ENCODE peak calls at places on chromosomes 13 and 19, in ten cellular contexts. U is pancreas; T is tibial nerve; C is heart right ventricle; S is body of pancreas; Z is stomach; Q is CD4-positive, CD25-positive, alpha-beta regulatory T cell; I is cardiac muscle cell; M is heart left ventricle; F is Caco-2. H is an unnamed sample.

GRCh38 chr19:1082165-1082927 is 12.8 kb downstream of the POLR2E start:
- DNase-seq in Q (peak; percentile 84), S (peak; percentile 90), C (no peak), T (no peak), Z (peak; percentile 96), F (peak; percentile 70), U (peak; percentile 91), M (no peak), I (peak; percentile 91), H (peak; percentile 72)

GRCh38 chr13:33610471-33611015 is 207.4 kb upstream of the RFC3 start:
- DNase-seq in S (no peak), Z (no peak), U (no peak), T (no peak), C (peak; percentile 77), I (no peak), M (peak; percentile 86), Q (peak; percentile 84), F (no peak), H (peak; percentile 83)

GRCh38 chr13:67977081-67977480 is 746.9 kb upstream of the PCDH9 start:
- DNase-seq in M (no peak), Z (no peak), C (no peak), T (no peak), S (no peak), I (no peak), F (no peak), Q (no peak), U (no peak), H (no peak)

GRCh38 chr19:53517114-53517741 is 20.7 kb upstream of the ZNF331 start:
- DNase-seq in F (no peak), T (no peak), Q (no peak), U (no peak), I (no peak), S (no peak), C (no peak), M (no peak), Z (no peak), H (no peak)

GRCh38 chr13:28569886-28570285 is 75.0 kb upstream of the FLT1 start:
- DNase-seq in C (no peak), Q (no peak), T (no peak), M (no peak), I (no peak), S (no peak), F (no peak), U (no peak), Z (no peak), H (no peak)

GRCh38 chr13:74035881-74036280 is 98.3 kb downstream of the KLF12 start:
- DNase-seq in U (no peak), C (no peak), S (no peak), T (no peak), Q (no peak), Z (no peak), F (no peak), I (no peak), M (no peak), H (no peak)

GRCh38 chr13:72290962-72291681 is 424.1 kb upstream of the DACH1 start:
- DNase-seq in C (no peak), T (no peak), Z (no peak), Q (no peak), F (no peak), M (no peak), I (no peak), S (no peak), U (no peak), H (no peak)

GRCh38 chr19:48991823-48992570 is 1.1 kb downstream of the GYS1 start:
- DNase-seq in C (peak; percentile 74), F (peak; percentile 69), T (peak; percentile 71), M (peak; percentile 73), Z (peak; percentile 65), I (peak; percentile 69), U (peak; percentile 47), S (peak; percentile 39), Q (no peak), H (peak; percentile 66)

GRCh38 chr19:47471733-47472457 is at the start of gene SLC8A2:
- DNase-seq in Q (peak; percentile 66), M (peak; percentile 77), T (no peak), F (peak; percentile 89), U (peak; percentile 81), S (peak; percentile 83), Z (peak; percentile 51), C (peak; percentile 73), I (peak; percentile 95), H (peak; percentile 69)

GRCh38 chr13:36395280-36395679 is 37.0 kb upstream of the CCNA1 start:
- DNase-seq in I (no peak), M (no peak), Q (peak; percentile 11), U (no peak), S (no peak), F (no peak), Z (no peak), C (no peak), T (no peak), H (no peak)

DNA sequence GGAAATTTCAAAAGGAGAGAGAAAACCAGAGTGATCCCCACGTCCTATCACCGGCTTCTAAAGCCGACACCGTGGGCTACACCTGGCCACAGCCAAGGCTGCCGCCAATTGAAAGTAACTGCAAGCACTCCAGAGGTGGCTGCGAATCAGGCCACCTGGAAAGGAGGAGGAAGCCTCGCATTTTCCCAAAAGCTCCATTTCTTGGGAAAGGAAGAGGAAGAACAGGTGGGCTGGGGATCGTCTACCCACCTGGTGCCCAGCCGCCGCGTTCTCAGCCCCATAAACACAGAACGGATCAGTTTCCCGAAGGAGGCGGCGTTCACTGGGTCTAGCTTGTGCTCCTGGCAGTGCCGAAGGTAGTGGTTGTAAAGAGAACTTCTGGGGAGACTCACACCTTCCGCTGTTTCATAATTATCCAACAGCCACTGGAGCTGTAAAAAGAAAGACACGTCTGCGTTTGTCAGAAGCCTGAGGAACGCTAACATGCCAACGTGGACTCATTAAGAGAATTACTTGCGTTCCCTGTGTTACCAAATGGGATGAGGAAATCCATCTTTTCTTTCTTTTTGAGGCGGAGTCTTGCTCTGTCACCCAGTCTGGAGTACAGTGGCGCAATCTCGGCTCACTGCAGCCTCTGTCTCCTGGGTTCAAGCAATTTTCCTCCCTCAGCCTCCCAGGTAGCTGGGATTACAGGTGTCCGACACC is 38.1 kb upstream of the RANBP3 start:
- DNase-seq in I (no peak), Z (no peak), C (no peak), Q (no peak), T (no peak), S (no peak), U (no peak), F (no peak), M (no peak), H (no peak)
- H3K4me1 ChIP-seq in I (no peaks in the 10 kb centered on the region), Z (no peaks in the 10 kb centered on the region), C (no peaks in the 10 kb centered on the region), Q (no peaks in the 10 kb centered on the region), T (peaks cover 15% of the 10 kb centered on the region), S (peaks cover 12% of the 10 kb centered on the region), U (peaks cover 4% of the 10 kb centered on the region), F (peaks cover 2% of the 10 kb centered on the region), M (no peaks in the 10 kb centered on the region), H (no peaks in the 10 kb centered on the region)

GRCh38 chr13:24280722-24281121 is 28.7 kb upstream of the C1QTNF9 start:
- DNase-seq in T (no peak), C (no peak), S (no peak), Z (peak; percentile 23), U (no peak), M (no peak), F (no peak), Q (no peak), I (no peak), H (no peak)

GRCh38 chr13:24279267-24279666 is 30.1 kb upstream of the C1QTNF9 start:
- DNase-seq in I (no peak), Q (no peak), Z (peak; percentile 18), U (no peak), C (no peak), S (no peak), F (no peak), M (no peak), T (no peak), H (no peak)

GRCh38 chr13:24281188-24282008 is 28.0 kb upstream of the C1QTNF9 start:
- DNase-seq in Z (peak; percentile 22), I (no peak), M (no peak), Q (no peak), F (no peak), S (no peak), T (no peak), U (no peak), C (no peak), H (no peak)

GRCh38 chr13:24277721-24278120 is 31.7 kb upstream of the C1QTNF9 start:
- DNase-seq in F (no peak), I (no peak), U (no peak), Q (no peak), T (no peak), C (no peak), S (no peak), Z (no peak), M (no peak), H (no peak)

DNA sequence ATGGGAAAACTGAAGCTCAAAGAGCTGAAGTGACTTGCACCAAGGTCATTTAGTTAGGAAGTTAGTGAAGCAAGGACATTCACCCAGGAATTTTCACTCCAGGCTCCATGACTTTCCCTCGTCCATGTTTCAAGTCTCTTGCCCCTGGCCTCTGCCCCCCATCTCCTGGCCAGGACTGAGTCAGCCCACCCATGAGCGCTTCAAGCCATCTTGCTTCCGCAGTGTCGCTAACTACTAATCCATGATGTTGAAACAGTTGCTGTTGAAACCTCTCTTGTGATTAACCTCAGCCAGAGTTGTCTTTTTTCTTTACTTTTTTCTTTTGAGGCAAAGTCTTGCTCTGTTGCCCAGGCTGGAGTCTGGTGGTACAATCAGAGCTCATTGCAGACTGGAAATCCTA is 29.7 kb upstream of the C1QTNF9 start:
- DNase-seq in M (no peak), I (no peak), U (no peak), Q (no peak), F (no peak), C (no peak), S (no peak), T (no peak), Z (peak; percentile 22), H (no peak)
- H3K4me1 ChIP-seq in M (peaks cover 11% of the 10 kb centered on the region), I (peaks cover 14% of the 10 kb centered on the region), U (no peaks in the 10 kb centered on the region), Q (peaks cover 49% of the 10 kb centered on the region), F (no peaks in the 10 kb centered on the region), C (peaks cover 17% of the 10 kb centered on the region), S (no peaks in the 10 kb centered on the region), T (peaks cover 18% of the 10 kb centered on the region), Z (peaks cover 7% of the 10 kb centered on the region), H (peaks cover 10% of the 10 kb centered on the region)

DNA sequence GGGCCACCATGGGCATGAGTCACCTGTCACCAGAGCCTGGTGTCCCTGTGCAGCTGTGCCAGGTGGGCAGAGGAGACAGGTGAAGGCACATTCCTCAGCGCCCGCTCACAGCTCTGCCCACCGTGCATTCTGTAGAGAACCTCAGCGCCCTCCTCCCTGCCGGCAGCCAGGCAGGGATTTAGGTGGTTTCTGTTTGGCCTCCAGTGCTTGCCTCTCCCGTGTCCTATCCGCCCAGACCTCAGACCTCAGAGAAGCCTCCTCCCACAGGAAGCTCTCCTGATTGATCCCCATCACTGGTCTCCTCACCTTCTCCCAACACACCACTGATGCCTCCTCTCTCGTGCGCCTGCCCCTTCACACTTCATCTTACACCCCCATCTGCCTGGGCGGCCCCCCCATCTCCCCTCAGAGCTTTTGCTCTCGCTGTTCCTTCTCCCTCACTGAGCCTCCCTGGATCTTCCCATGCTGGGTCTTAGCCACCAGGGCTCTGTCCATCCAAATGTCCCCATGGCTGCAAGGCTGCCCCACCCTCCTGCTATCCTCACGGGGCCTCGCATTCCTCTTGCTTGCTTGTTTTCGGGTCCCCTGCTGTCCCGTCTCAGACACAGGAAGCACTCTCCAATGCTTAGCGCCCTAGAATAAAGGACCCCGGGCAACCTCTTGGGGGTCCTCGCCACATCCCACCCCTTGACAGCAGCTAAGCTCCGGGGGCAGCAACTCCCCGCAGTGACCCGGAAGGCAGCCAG is 23.9 kb downstream of the SH3GL1 start:
- DNase-seq in Q (no peak), I (no peak), F (no peak), Z (no peak), C (no peak), M (no peak), T (no peak), S (peak; percentile 23), U (no peak), H (no peak)
- H3K4me1 ChIP-seq in Q (peaks cover 69% of the 10 kb centered on the region), I (peaks cover 31% of the 10 kb centered on the region), F (peaks cover 40% of the 10 kb centered on the region), Z (peaks cover 78% of the 10 kb centered on the region), C (peaks cover 74% of the 10 kb centered on the region), M (peaks cover 60% of the 10 kb centered on the region), T (peaks cover 99% of the 10 kb centered on the region), S (peaks cover 90% of the 10 kb centered on the region), U (peaks cover 67% of the 10 kb centered on the region), H (peaks cover 56% of the 10 kb centered on the region)

GRCh38 chr19:41327076-41327475 is 17.1 kb downstream of the CCDC97 start:
- DNase-seq in M (no peak), Z (no peak), I (no peak), Q (no peak), S (no peak), C (no peak), F (no peak), T (no peak), U (no peak), H (no peak)
- H3K4me1 ChIP-seq in M (peaks cover 18% of the 10 kb centered on the region), Z (peaks cover 72% of the 10 kb centered on the region), I (peaks cover 39% of the 10 kb centered on the region), Q (peaks cover 51% of the 10 kb centered on the region), S (peaks cover 46% of the 10 kb centered on the region), C (peaks cover 57% of the 10 kb centered on the region), F (peaks cover 41% of the 10 kb centered on the region), T (peaks cover 69% of the 10 kb centered on the region), U (peaks cover 23% of the 10 kb centered on the region), H (peaks cover 12% of the 10 kb centered on the region)

H was measured in right cardiac atrium.